ENCODE peak calls at places on chromosome 1, in eight cellular contexts. H is fibroblast of mammary gland; Q is lower lobe of right lung; W is NCI-H1105; B is activated CD4-positive, CD25-positive, alpha-beta regulatory T cell treated with anti-CD3 and anti-CD28 coated beads, Interleukin-2, amount 50 U/mL, for 72 hours; P is EL; D is ELR; R is WTC11. Z is an unnamed sample.

GRCh38 chr1:53548031-53548491 is 88.9 kb downstream of the DMRTB1 start:
- DNase-seq in H (no peak), Q (peak; percentile 40), W (no peak), B (peak; percentile 8), P (no peak), D (no peak), R (peak; percentile 10), Z (no peak)

GRCh38 chr1:203281851-203282661 is 23.3 kb upstream of the BTG2 start:
- DNase-seq in H (no peak), Q (no peak), W (no peak), B (no peak), P (no peak), D (no peak), R (no peak), Z (no peak)

GRCh38 chr1:22972760-22973159 is at the start of gene LACTBL1:
- DNase-seq in H (no peak), Q (no peak), W (no peak), B (no peak), P (no peak), D (no peak), R (no peak), Z (no peak)

GRCh38 chr1:242629396-242629795 is 104.9 kb upstream of the PLD5 start:
- DNase-seq in H (peak; percentile 53), Q (no peak), W (no peak), B (no peak), P (no peak), D (peak; percentile 3), R (no peak), Z (no peak)

GRCh38 chr1:106534612-106535011 is 521.9 kb upstream of the PRMT6 start:
- DNase-seq in H (no peak), Q (no peak), W (no peak), B (no peak), P (no peak), D (peak; percentile 19), R (no peak), Z (no peak)

GRCh38 chr1:73044241-73044640 is 761.9 kb upstream of the NEGR1 start:
- DNase-seq in H (no peak), Q (no peak), W (no peak), B (no peak), P (no peak), D (no peak), R (no peak), Z (no peak)

GRCh38 chr1:166080965-166081870 is 85.6 kb downstream of the FAM78B start:
- DNase-seq in H (peak; percentile 14), Q (no peak), W (no peak), B (no peak), P (no peak), D (no peak), R (no peak), Z (no peak)

GRCh38 chr1:219480011-219480410 is 132.9 kb downstream of the ZC3H11B start:
- DNase-seq in H (no peak), Q (no peak), W (no peak), B (no peak), P (peak; percentile 21), D (peak; percentile 8), R (no peak), Z (peak; percentile 65)

Z was measured in osteoblast.